ENCODE peak calls at places on chromosome 11, in six cellular contexts. I, D, J, O, H and K are unnamed samples.

GRCh38 chr11:75425422-75425821 is 7.6 kb downstream of the KLHL35 start:
- DNase-seq in I (no peak), D (no peak), J (peak), O (no peak), H (no peak), K (no peak)

GRCh38 chr11:17331669-17332068 is 19.9 kb upstream of the NCR3LG1 start:
- DNase-seq in I (no peak), D (no peak), J (no peak), O (no peak), H (no peak), K (no peak)

GRCh38 chr11:68200639-68201038 is 12.5 kb downstream of the KMT5B start:
- DNase-seq in I (no peak), D (no peak), J (no peak), O (no peak), H (no peak), K (no peak)

GRCh38 chr11:96763244-96763643 is 373.4 kb downstream of the JRKL start:
- DNase-seq in I (no peak), D (no peak), J (no peak), O (no peak), H (no peak), K (no peak)

GRCh38 chr11:17894929-17895658 is 117.8 kb downstream of the SERGEF start:
- DNase-seq in I (no peak), D (no peak), J (no peak), O (no peak), H (no peak), K (no peak)

GRCh38 chr11:122803716-122804115 is 34.6 kb upstream of the CRTAM start:
- DNase-seq in I (no peak), D (no peak), J (no peak), O (no peak), H (no peak), K (no peak)

GRCh38 chr11:70574725-70575347 is 176.5 kb downstream of the CTTN start:
- DNase-seq in I (no peak), D (no peak), J (no peak), O (no peak), H (no peak), K (no peak)

GRCh38 chr11:72589802-72590761 is 84.1 kb downstream of the PDE2A start:
- DNase-seq in I (no peak), D (peak), J (peak), O (peak), H (no peak), K (peak)

GRCh38 chr11:83002047-83002446 is 69.7 kb downstream of the RAB30 start:
- DNase-seq in I (no peak), D (no peak), J (no peak), O (no peak), H (no peak), K (no peak)

GRCh38 chr11:125164422-125165110 is at the start of gene PKNOX2:
- DNase-seq in I (peak), D (peak), J (peak), O (peak), H (no peak), K (peak)

GRCh38 chr11:128026596-128026995 is 560.8 kb downstream of the ETS1 start:
- DNase-seq in I (no peak), D (no peak), J (peak), O (no peak), H (no peak), K (no peak)

GRCh38 chr11:8004008-8004407 is 16.9 kb downstream of the EIF3F start:
- DNase-seq in I (no peak), D (no peak), J (no peak), O (no peak), H (no peak), K (no peak)

GRCh38 chr11:69302447-69302846 is 8.5 kb downstream of the MYEOV start:
- DNase-seq in I (no peak), D (no peak), J (no peak), O (no peak), H (no peak), K (no peak)

GRCh38 chr11:131888230-131888826 is 517.9 kb downstream of the NTM start:
- DNase-seq in I (no peak), D (no peak), J (no peak), O (no peak), H (no peak), K (no peak)

GRCh38 chr11:3103076-3103475 is 45.9 kb upstream of the CARS1 start:
- DNase-seq in I (peak), D (peak), J (no peak), O (no peak), H (no peak), K (no peak)
- TF ChIP-seq EP300 in I (no peak), D (no peak), J (no peak), O (no peak), H (no peak), K (no peak)

GRCh38 chr11:106475181-106475580 is 397.7 kb downstream of the AASDHPPT start:
- DNase-seq in I (no peak), D (no peak), J (no peak), O (no peak), H (no peak), K (no peak)

GRCh38 chr11:106473089-106473722 is 395.7 kb downstream of the AASDHPPT start:
- DNase-seq in I (no peak), D (no peak), J (no peak), O (no peak), H (no peak), K (no peak)

GRCh38 chr11:106477776-106478175 is 400.3 kb downstream of the AASDHPPT start:
- DNase-seq in I (no peak), D (no peak), J (no peak), O (no peak), H (no peak), K (no peak)

GRCh38 chr11:106471273-106471672 is 393.8 kb downstream of the AASDHPPT start:
- DNase-seq in I (no peak), D (no peak), J (no peak), O (no peak), H (no peak), K (no peak)

DNA sequence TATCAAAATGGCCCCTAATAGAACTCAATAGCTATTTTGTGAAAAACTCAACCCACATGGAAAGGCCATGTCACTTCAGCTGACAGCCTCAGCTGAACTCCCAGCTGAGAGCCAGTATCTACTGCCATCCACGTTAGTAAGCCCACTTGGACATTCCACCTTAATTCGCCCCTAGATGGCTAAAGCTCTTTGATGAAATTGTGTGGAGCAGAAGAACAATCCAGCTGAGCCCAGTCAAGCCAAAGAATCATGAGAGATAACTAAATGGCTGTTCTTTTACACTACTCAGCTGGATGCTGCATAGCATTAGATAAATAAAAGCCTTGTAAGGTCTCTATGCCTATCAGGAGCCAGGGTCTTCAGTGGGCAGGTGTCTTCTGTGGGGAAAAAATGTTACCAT is 396.8 kb downstream of the AASDHPPT start:
- DNase-seq in I (no peak), D (no peak), J (no peak), O (no peak), H (no peak), K (no peak)
- TF ChIP-seq POLR2A in I (no peak), D (no peak), J (no peak), O (no peak), H (no peak), K (no peak)

GRCh38 chr11:19713221-19714092 is 820 bp downstream of the NAV2 start:
- DNase-seq in I (peak), D (no peak), J (no peak), O (no peak), H (no peak), K (peak)

GRCh38 chr11:19714093-19714386 is 1.4 kb downstream of the NAV2 start:
- DNase-seq in I (peak), D (no peak), J (no peak), O (no peak), H (no peak), K (no peak)

GRCh38 chr11:19714387-19715363 is 2.0 kb downstream of the NAV2 start:
- DNase-seq in I (peak), D (no peak), J (peak), O (no peak), H (no peak), K (no peak)

GRCh38 chr11:19712281-19713220 is at the start of gene NAV2:
- DNase-seq in I (peak), D (peak), J (peak), O (peak), H (peak), K (peak)

DNA sequence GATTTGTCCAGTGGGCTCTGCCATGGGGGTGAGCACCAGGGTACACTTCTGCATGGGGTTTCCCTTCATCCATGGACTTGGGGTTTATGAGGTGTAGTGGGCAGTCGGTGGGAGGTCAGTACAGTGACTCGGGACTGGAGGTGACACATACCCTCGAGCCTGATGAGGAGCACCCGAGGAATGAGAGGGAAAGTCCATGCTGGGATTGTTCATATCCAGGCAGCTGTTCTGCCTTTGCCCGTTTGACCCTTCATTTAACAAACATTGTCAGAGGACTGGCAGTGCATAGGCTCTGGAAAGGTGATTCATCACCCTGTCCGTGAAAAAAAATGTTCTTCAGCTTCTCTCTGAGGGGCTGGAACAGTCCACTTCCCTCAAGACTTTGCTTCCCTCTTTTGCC is 2.7 kb downstream of the NAV2 start:
- DNase-seq in I (no peak), D (no peak), J (peak), O (no peak), H (no peak), K (no peak)
- TF ChIP-seq EP300 in I (no peak), D (no peak), J (no peak), O (no peak), H (no peak), K (no peak)

GRCh38 chr11:57741132-57742086 is at the start of gene SELENOH:
- DNase-seq in I (peak), D (peak), J (peak), O (peak), H (peak), K (peak)
- TF ChIP-seq POLR2A in I (peak), D (peak), J (peak), O (peak), H (peak), K (peak)

DNA sequence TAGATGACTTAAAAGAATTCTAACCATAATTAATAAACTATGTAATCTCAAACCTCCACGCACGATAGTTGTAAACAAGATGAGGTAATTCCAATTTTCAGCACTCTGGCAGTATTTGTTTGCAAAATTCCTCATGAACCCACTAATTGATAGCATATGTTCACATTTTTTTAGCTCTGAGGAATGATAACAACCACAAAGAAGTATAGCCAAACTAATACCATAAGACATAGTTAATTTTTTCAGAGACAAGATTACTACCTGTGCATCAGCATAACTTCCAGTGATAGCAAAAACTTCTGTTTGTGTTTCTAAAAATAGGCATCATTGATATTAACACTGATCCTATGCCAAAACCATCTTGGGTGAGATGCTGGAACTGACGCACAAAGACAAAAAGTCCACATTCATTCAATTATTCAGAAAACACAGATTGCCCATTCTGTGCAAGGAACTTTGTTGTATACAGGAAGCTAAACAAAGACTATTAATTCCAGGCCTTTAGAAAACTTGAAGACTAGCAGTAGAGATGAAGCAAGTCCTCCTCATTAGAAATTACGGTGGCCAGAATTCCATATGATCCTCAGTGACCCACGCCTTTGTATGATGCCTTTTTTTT is 57.7 kb downstream of the PDGFD start:
- DNase-seq in I (no peak), D (no peak), J (no peak), O (no peak), H (no peak), K (no peak)
- TF ChIP-seq EP300 in I (no peak), D (no peak), J (no peak), O (no peak), H (no peak), K (no peak)

GRCh38 chr11:65857500-65858353 is at the start of gene CFL1:
- DNase-seq in I (peak), D (peak), J (peak), O (peak), H (peak), K (peak)
- TF ChIP-seq POLR2A in I (peak), D (peak), J (peak), O (peak), H (peak), K (peak)

GRCh38 chr11:60906132-60906972 is at the start of gene PRPF19:
- DNase-seq in I (peak), D (peak), J (peak), O (peak), H (peak), K (peak)
- TF ChIP-seq EP300 in I (no peak), D (no peak), J (no peak), O (no peak), H (no peak), K (no peak)

GRCh38 chr11:130069684-130070108 is at the start of gene APLP2:
- DNase-seq in I (peak), D (peak), J (peak), O (peak), H (peak), K (peak)

GRCh38 chr11:130071211-130071712 is 1.6 kb downstream of the APLP2 start:
- DNase-seq in I (no peak), D (peak), J (no peak), O (no peak), H (no peak), K (no peak)

GRCh38 chr11:130070109-130070828 is 575 bp downstream of the APLP2 start:
- DNase-seq in I (peak), D (no peak), J (no peak), O (peak), H (no peak), K (peak)

GRCh38 chr11:130068986-130069683 is 559 bp upstream of the APLP2 start:
- DNase-seq in I (peak), D (peak), J (peak), O (peak), H (no peak), K (peak)

GRCh38 chr11:130070829-130071205 is 1.1 kb downstream of the APLP2 start:
- DNase-seq in I (no peak), D (peak), J (no peak), O (peak), H (no peak), K (no peak)
- TF ChIP-seq POLR2A in I (no peak), D (no peak), J (no peak), O (no peak), H (no peak), K (no peak)

GRCh38 chr11:81913793-81914192 is 819.9 kb downstream of the FAM181B start:
- DNase-seq in I (no peak), D (no peak), J (no peak), O (no peak), H (no peak), K (no peak)
- TF ChIP-seq EP300 in I (no peak), D (no peak), J (no peak), O (no peak), H (no peak), K (no peak)